ENCODE peak calls at places on chromosomes 12 and 14, in four cellular contexts. B, W, U and C are unnamed samples. For H3K4me1, the result is how much of the 10 kb centered on the place peaks cover.

GRCh38 chr12:108850854-108851573 is 6.4 kb downstream of the SSH1 start:
- DNase-seq in B (no peak), U (peak), W (no peak), C (no peak)

GRCh38 chr12:122880668-122881067 is 15.3 kb downstream of the VPS37B start:
- DNase-seq in W (no peak), B (no peak), U (no peak), C (no peak)

GRCh38 chr12:105229446-105229845 is 6.5 kb downstream of the APPL2 start:
- DNase-seq in W (no peak), B (no peak), U (no peak), C (no peak)

GRCh38 chr12:131808744-131809371 is 19.3 kb upstream of the MMP17 start:
- DNase-seq in U (no peak), B (no peak), W (no peak), C (no peak)

GRCh38 chr12:105365231-105365630 is 34.7 kb downstream of the C12orf75 start:
- DNase-seq in B (no peak), U (no peak), W (no peak), C (no peak)

GRCh38 chr12:68157295-68157871 is 2.2 kb downstream of the IFNG start:
- DNase-seq in U (no peak), W (no peak), B (no peak), C (no peak)

GRCh38 chr12:52585951-52586350 is 12.3 kb upstream of the KRT74 start:
- DNase-seq in U (no peak), B (no peak), W (no peak), C (no peak)

GRCh38 chr12:70724444-70724843 is 87.2 kb upstream of the PTPRB start:
- DNase-seq in U (no peak), W (no peak), B (no peak), C (no peak)

GRCh38 chr14:20748439-20748838 is 2.8 kb downstream of the EDDM3A start:
- DNase-seq in U (no peak), W (no peak), B (no peak), C (no peak)

GRCh38 chr12:55915481-55915856 is 12.2 kb downstream of the PYM1 start:
- DNase-seq in W (no peak), U (no peak), B (no peak), C (no peak)

GRCh38 chr12:22684526-22685118 is 59.7 kb downstream of the ETNK1 start:
- DNase-seq in U (no peak), W (no peak), B (no peak), C (no peak)

GRCh38 chr12:67648306-67649164 is at the start of gene DYRK2:
- DNase-seq in U (peak), B (peak), W (no peak), C (peak)

GRCh38 chr12:54021432-54022013 is 6.7 kb upstream of the HOXC6 start:
- DNase-seq in W (no peak), U (no peak), B (no peak), C (peak)

GRCh38 chr12:130983328-130984017 is 29.8 kb downstream of the ADGRD1 start:
- DNase-seq in B (no peak), W (no peak), U (no peak), C (peak)

GRCh38 chr14:72443991-72444431 is 449.9 kb downstream of the DPF3 start:
- DNase-seq in W (no peak), B (no peak), U (no peak), C (no peak)

GRCh38 chr12:67386869-67387570 is 117.9 kb downstream of the CAND1 start:
- DNase-seq in W (no peak), U (no peak), B (no peak), C (no peak)

GRCh38 chr12:9673404-9674225 is 4.1 kb downstream of the CLEC2D start:
- DNase-seq in U (peak), W (no peak), B (no peak), C (no peak)

GRCh38 chr14:77615231-77616132 is 955 bp downstream of the SPTLC2 start:
- DNase-seq in W (no peak), B (no peak), U (no peak), C (peak)

GRCh38 chr12:121536929-121537813 is 43.7 kb downstream of the KDM2B start:
- DNase-seq in W (peak), B (peak), U (peak), C (peak)

GRCh38 chr14:106491851-106492250 is 965.5 kb downstream of the TMEM121 start:
- DNase-seq in W (peak), U (no peak), B (no peak), C (no peak)

GRCh38 chr12:72390146-72390545 is 118.0 kb downstream of the TRHDE start:
- DNase-seq in B (no peak), U (no peak), W (no peak), C (no peak)

GRCh38 chr14:76985540-76986260 is 42.8 kb downstream of the IRF2BPL start:
- DNase-seq in U (no peak), W (no peak), B (no peak), C (no peak)

DNA sequence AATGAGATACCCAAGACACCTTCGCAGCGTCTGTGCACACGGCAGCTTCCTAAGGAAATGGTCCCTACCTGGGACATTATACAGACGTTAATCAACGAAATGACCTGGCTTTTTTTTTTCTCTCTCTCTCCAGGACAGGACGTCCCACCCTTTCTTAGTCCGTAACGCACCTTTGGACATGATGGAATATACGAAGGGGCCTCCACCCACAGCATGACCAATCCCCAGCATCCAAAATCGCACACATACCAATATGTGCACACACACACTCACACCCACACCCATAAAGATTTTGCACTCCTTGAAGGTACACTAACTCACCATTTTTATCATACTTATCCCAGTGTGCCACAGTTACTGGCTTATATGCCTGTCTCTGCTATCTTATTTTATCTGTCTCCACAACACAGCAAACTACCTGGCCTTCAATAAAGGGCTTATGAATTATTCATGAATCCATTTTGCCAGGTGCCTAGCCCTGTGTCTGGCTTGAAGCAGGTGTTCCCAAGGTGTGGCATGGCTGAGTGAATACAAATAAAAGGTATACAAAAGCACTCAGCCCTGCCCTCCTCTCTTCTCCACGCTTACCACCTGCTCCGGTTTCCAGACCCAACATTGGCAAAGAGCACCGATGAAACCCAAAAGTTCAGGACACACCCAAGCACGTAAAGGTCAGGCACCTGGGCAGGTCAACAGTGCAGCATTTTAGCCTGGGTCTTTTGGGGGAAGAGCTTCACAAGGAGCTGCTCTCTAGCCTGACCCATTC is 2.2 kb downstream of the SCNN1A start:
- DNase-seq in W (no peak), U (no peak), B (peak), C (no peak)
- H3K4me3 ChIP-seq in W (no peak), U (no peak), B (peak), C (no peak)

DNA sequence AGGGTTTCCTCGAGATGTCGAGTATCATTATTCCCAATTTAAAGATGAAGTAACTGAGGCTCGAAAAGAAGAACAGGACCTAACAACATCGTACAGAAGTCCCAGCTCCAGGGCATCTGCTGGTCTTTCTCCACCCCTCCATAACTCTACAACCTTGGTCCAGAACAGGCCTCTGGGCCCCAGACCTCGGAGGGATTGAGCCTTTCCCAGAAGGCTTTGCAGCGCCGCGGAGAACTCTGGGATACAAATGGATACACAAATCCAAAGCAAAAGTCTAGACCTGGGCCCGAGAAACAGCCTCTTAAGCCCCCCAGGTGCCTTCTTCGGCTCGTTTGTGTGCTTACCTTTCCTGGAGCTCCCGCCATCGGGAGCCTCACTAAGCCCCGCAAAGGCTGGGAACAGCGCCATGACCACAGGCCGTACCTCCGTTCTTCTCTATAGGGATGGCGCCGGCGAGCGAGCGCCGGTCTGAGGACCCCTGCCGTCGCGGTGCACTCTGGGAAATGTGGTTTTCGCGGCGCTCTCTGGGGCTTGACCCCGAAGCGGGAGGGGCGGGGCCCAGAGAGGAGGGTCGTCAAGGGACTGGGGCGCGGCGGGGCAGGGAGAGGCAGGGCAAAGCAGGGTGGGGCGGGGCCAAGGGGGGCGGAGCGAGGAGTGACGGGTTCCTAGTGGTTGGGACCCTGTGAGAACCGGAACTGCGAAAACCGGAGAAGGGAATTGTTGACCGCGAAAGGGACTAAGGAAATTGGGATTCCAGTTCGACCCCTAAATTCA is at the start of gene NRDE2:
- DNase-seq in B (peak), W (peak), U (peak), C (peak)
- TF ChIP-seq POLR2A in B (no peak), W (no peak), U (peak), C (peak)

GRCh38 chr12:124744659-124745467 is 118.8 kb downstream of the SCARB1 start:
- DNase-seq in U (no peak), W (no peak), B (no peak), C (no peak)

GRCh38 chr12:124742702-124743101 is 121.0 kb downstream of the SCARB1 start:
- DNase-seq in W (no peak), U (no peak), B (no peak), C (no peak)

GRCh38 chr12:124744273-124744640 is 119.4 kb downstream of the SCARB1 start:
- DNase-seq in W (no peak), U (no peak), B (no peak), C (no peak)

GRCh38 chr12:124742111-124742510 is 121.6 kb downstream of the SCARB1 start:
- DNase-seq in B (peak), W (no peak), U (no peak), C (no peak)

GRCh38 chr12:124743479-124744272 is 120.0 kb downstream of the SCARB1 start:
- DNase-seq in W (no peak), B (no peak), U (no peak), C (no peak)
- H3K4me1 ChIP-seq in W (under half), B (half or more), U (under half), C (under half)

GRCh38 chr14:68734231-68734732 is 58.6 kb downstream of the ZFP36L1 start:
- DNase-seq in W (no peak), U (no peak), B (no peak), C (no peak)
- H3K4me3 ChIP-seq in W (no peak), U (no peak), B (no peak), C (no peak)

GRCh38 chr12:48999371-49000131 is at the start of gene DDN:
- DNase-seq in B (peak), W (no peak), U (no peak), C (peak)
- TF ChIP-seq POLR2A in B (no peak), W (no peak), U (no peak), C (peak)

GRCh38 chr14:59317346-59317745 is 128.9 kb downstream of the DAAM1 start:
- DNase-seq in W (no peak), B (no peak), U (no peak), C (no peak)
- H3K4me1 ChIP-seq in W (half or more), B (under half), U (half or more), C (under half)